ENCODE peak calls at places on chromosomes 13 and 19, in six cellular contexts. One of them, this sample, is unnamed.
A peak's percentile ranks its signal among the peaks of the same experiment; 100 is the strongest.

GRCh38 chr13:87925006-87925405 is 253.8 kb downstream of the SLITRK5 start:
- DNase-seq in PC-3: peak; percentile 18
- DNase-seq in spleen: no peak
- DNase-seq in heart right ventricle: no peak
- DNase-seq in H9: no peak
- DNase-seq in BE2C: no peak
- DNase-seq in this sample: no peak

GRCh38 chr19:38850976-38851621 is 1.3 kb upstream of the HNRNPL start:
- DNase-seq in PC-3: no peak
- DNase-seq in spleen: peak; percentile 92
- DNase-seq in heart right ventricle: peak; percentile 48
- DNase-seq in H9: no peak
- DNase-seq in BE2C: no peak
- DNase-seq in this sample: peak; percentile 48

GRCh38 chr13:77697208-77698103 is at the start of gene SLAIN1:
- DNase-seq in PC-3: peak; percentile 67
- DNase-seq in spleen: peak; percentile 95
- DNase-seq in heart right ventricle: peak; percentile 82
- DNase-seq in H9: peak; percentile 96
- DNase-seq in BE2C: peak; percentile 90
- DNase-seq in this sample: peak; percentile 74

GRCh38 chr13:44243198-44243852 is 130.3 kb upstream of the SERP2 start:
- DNase-seq in PC-3: peak; percentile 59
- DNase-seq in spleen: no peak
- DNase-seq in heart right ventricle: peak; percentile 57
- DNase-seq in H9: peak; percentile 82
- DNase-seq in BE2C: peak; percentile 80
- DNase-seq in this sample: peak; percentile 61

GRCh38 chr19:5839312-5840017 is at the start of gene FUT6:
- DNase-seq in PC-3: no peak
- DNase-seq in spleen: no peak
- DNase-seq in heart right ventricle: no peak
- DNase-seq in H9: no peak
- DNase-seq in BE2C: no peak
- DNase-seq in this sample: no peak

GRCh38 chr13:50122465-50122864 is 107.2 kb downstream of the KCNRG start:
- DNase-seq in PC-3: no peak
- DNase-seq in spleen: no peak
- DNase-seq in heart right ventricle: no peak
- DNase-seq in H9: no peak
- DNase-seq in BE2C: no peak
- DNase-seq in this sample: no peak

GRCh38 chr19:14786421-14786851 is 8.1 kb upstream of the ADGRE2 start:
- DNase-seq in PC-3: peak; percentile 42
- DNase-seq in spleen: peak; percentile 90
- DNase-seq in heart right ventricle: no peak
- DNase-seq in H9: peak; percentile 81
- DNase-seq in BE2C: peak; percentile 20
- DNase-seq in this sample: no peak

GRCh38 chr13:54733639-54734038 is 1705.0 kb downstream of the OLFM4 start:
- DNase-seq in PC-3: no peak
- DNase-seq in spleen: no peak
- DNase-seq in heart right ventricle: no peak
- DNase-seq in H9: peak; percentile 49
- DNase-seq in BE2C: no peak
- DNase-seq in this sample: no peak

GRCh38 chr13:94617389-94618000 is 15.8 kb downstream of the GPR180 start:
- DNase-seq in PC-3: peak; percentile 49
- DNase-seq in spleen: no peak
- DNase-seq in heart right ventricle: no peak
- DNase-seq in H9: no peak
- DNase-seq in BE2C: peak; percentile 29
- DNase-seq in this sample: no peak

GRCh38 chr19:47615714-47616113 is 6.8 kb downstream of the BICRA start:
- DNase-seq in PC-3: no peak
- DNase-seq in spleen: no peak
- DNase-seq in heart right ventricle: no peak
- DNase-seq in H9: no peak
- DNase-seq in BE2C: no peak
- DNase-seq in this sample: no peak

GRCh38 chr19:24099829-24100228 is 12.8 kb downstream of the ZNF254 start:
- DNase-seq in PC-3: no peak
- DNase-seq in spleen: no peak
- DNase-seq in heart right ventricle: no peak
- DNase-seq in H9: no peak
- DNase-seq in BE2C: no peak
- DNase-seq in this sample: no peak

GRCh38 chr13:72973234-72973633 is 85.6 kb upstream of the KLF5 start:
- DNase-seq in PC-3: no peak
- DNase-seq in spleen: no peak
- DNase-seq in heart right ventricle: no peak
- DNase-seq in H9: no peak
- DNase-seq in BE2C: no peak
- DNase-seq in this sample: no peak

GRCh38 chr13:67001363-67001762 is 228.8 kb downstream of the PCDH9 start:
- DNase-seq in PC-3: no peak
- DNase-seq in spleen: no peak
- DNase-seq in heart right ventricle: no peak
- DNase-seq in H9: no peak
- DNase-seq in BE2C: no peak
- DNase-seq in this sample: no peak

GRCh38 chr13:108551674-108552073 is 77.7 kb upstream of the MYO16 start:
- DNase-seq in PC-3: no peak
- DNase-seq in spleen: no peak
- DNase-seq in heart right ventricle: no peak
- DNase-seq in H9: no peak
- DNase-seq in BE2C: no peak
- DNase-seq in this sample: no peak

GRCh38 chr19:34173145-34173956 is 1.0 kb downstream of the LSM14A start:
- DNase-seq in PC-3: peak; percentile 61
- DNase-seq in spleen: peak; percentile 76
- DNase-seq in heart right ventricle: peak; percentile 22
- DNase-seq in H9: peak; percentile 65
- DNase-seq in BE2C: no peak
- DNase-seq in this sample: peak; percentile 36

GRCh38 chr19:15934332-15935078 is at the start of gene CYP4F11:
- DNase-seq in PC-3: peak; percentile 46
- DNase-seq in spleen: no peak
- DNase-seq in heart right ventricle: peak; percentile 20
- DNase-seq in H9: no peak
- DNase-seq in BE2C: peak; percentile 49
- DNase-seq in this sample: peak; percentile 30
- H3K9me3 ChIP-seq in PC-3: no peaks in the 10 kb centered on the region
- H3K9me3 ChIP-seq in spleen: peaks cover 9% of the 10 kb centered on the region
- H3K9me3 ChIP-seq in heart right ventricle: no peaks in the 10 kb centered on the region
- H3K9me3 ChIP-seq in H9: peaks cover 71% of the 10 kb centered on the region
- H3K9me3 ChIP-seq in BE2C: no peaks in the 10 kb centered on the region
- H3K9me3 ChIP-seq in this sample: no peaks in the 10 kb centered on the region

GRCh38 chr19:41871573-41872383 is 5.3 kb upstream of the CD79A start:
- DNase-seq in PC-3: no peak
- DNase-seq in spleen: peak; percentile 90
- DNase-seq in heart right ventricle: peak; percentile 37
- DNase-seq in H9: no peak
- DNase-seq in BE2C: no peak
- DNase-seq in this sample: no peak

GRCh38 chr19:41868989-41869300 is 8.1 kb upstream of the CD79A start:
- DNase-seq in PC-3: no peak
- DNase-seq in spleen: no peak
- DNase-seq in heart right ventricle: no peak
- DNase-seq in H9: no peak
- DNase-seq in BE2C: no peak
- DNase-seq in this sample: no peak

GRCh38 chr19:41868120-41868988 is 8.3 kb downstream of the RPS19 start:
- DNase-seq in PC-3: no peak
- DNase-seq in spleen: no peak
- DNase-seq in heart right ventricle: no peak
- DNase-seq in H9: no peak
- DNase-seq in BE2C: no peak
- DNase-seq in this sample: no peak

GRCh38 chr19:41870401-41870873 is 6.6 kb upstream of the CD79A start:
- DNase-seq in PC-3: peak; percentile 40
- DNase-seq in spleen: no peak
- DNase-seq in heart right ventricle: no peak
- DNase-seq in H9: no peak
- DNase-seq in BE2C: no peak
- DNase-seq in this sample: no peak

GRCh38 chr19:41869374-41869955 is 7.6 kb upstream of the CD79A start:
- DNase-seq in PC-3: no peak
- DNase-seq in spleen: no peak
- DNase-seq in heart right ventricle: no peak
- DNase-seq in H9: no peak
- DNase-seq in BE2C: no peak
- DNase-seq in this sample: no peak
- H3K9me3 ChIP-seq in PC-3: no peaks in the 10 kb centered on the region
- H3K9me3 ChIP-seq in spleen: no peaks in the 10 kb centered on the region
- H3K9me3 ChIP-seq in heart right ventricle: no peaks in the 10 kb centered on the region
- H3K9me3 ChIP-seq in H9: no peaks in the 10 kb centered on the region
- H3K9me3 ChIP-seq in BE2C: no peaks in the 10 kb centered on the region
- H3K9me3 ChIP-seq in this sample: no peaks in the 10 kb centered on the region

GRCh38 chr19:53290758-53291549 is 23.4 kb upstream of the VN1R4 start:
- DNase-seq in PC-3: no peak
- DNase-seq in spleen: no peak
- DNase-seq in heart right ventricle: no peak
- DNase-seq in H9: no peak
- DNase-seq in BE2C: no peak
- DNase-seq in this sample: no peak

DNA sequence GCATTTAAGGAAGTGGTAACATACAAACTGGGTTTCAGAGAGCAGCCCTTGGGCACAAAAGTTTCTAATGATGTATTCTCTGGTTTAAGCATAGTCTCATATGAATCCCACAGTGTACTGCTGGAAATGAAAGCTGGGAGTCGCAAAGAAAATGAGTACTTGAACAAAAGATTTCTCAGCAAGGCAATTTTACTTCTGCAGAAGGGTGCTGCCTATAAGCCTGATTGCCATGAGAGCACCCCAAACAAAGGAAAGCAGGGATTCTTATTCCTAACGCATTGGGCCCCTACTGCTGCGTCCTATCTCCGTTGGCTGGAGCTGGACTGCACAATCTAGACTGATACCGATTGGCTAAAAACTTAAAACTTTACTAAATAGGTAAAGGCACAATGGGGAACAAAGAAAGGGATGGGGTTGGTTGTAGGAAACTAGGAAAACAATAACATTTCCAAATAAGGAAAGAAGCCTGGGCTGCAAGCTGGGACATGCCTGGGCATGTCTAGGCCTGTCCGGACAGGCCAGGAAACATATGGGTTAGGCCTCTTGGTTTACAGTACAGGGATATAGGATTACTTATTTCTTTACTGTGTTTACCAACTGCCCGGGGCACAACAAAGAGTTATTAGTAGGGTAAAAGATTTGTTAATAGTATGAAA is 27.4 kb upstream of the VN1R4 start:
- DNase-seq in PC-3: no peak
- DNase-seq in spleen: no peak
- DNase-seq in heart right ventricle: no peak
- DNase-seq in H9: peak; percentile 78
- DNase-seq in BE2C: no peak
- DNase-seq in this sample: no peak
- H3K9me3 ChIP-seq in PC-3: peaks cover 48% of the 10 kb centered on the region
- H3K9me3 ChIP-seq in spleen: peaks cover 73% of the 10 kb centered on the region
- H3K9me3 ChIP-seq in heart right ventricle: peaks cover 5% of the 10 kb centered on the region
- H3K9me3 ChIP-seq in H9: peaks cover 15% of the 10 kb centered on the region
- H3K9me3 ChIP-seq in BE2C: no peaks in the 10 kb centered on the region
- H3K9me3 ChIP-seq in this sample: peaks cover 2% of the 10 kb centered on the region

GRCh38 chr19:2853015-2853606 is 11.8 kb downstream of the ZNF555 start:
- DNase-seq in PC-3: no peak
- DNase-seq in spleen: no peak
- DNase-seq in heart right ventricle: no peak
- DNase-seq in H9: no peak
- DNase-seq in BE2C: no peak
- DNase-seq in this sample: no peak
- H3K9me3 ChIP-seq in PC-3: peaks cover 41% of the 10 kb centered on the region
- H3K9me3 ChIP-seq in spleen: peaks cover 98% of the 10 kb centered on the region
- H3K9me3 ChIP-seq in heart right ventricle: peaks cover 51% of the 10 kb centered on the region
- H3K9me3 ChIP-seq in H9: peaks cover 65% of the 10 kb centered on the region
- H3K9me3 ChIP-seq in BE2C: peaks cover 6% of the 10 kb centered on the region
- H3K9me3 ChIP-seq in this sample: peaks cover 54% of the 10 kb centered on the region

GRCh38 chr19:52114691-52115090 is 19.1 kb upstream of the ZNF841 start:
- DNase-seq in PC-3: no peak
- DNase-seq in spleen: no peak
- DNase-seq in heart right ventricle: no peak
- DNase-seq in H9: no peak
- DNase-seq in BE2C: no peak
- DNase-seq in this sample: no peak
- H3K9me3 ChIP-seq in PC-3: peaks cover 92% of the 10 kb centered on the region
- H3K9me3 ChIP-seq in spleen: peaks cover 100% of the 10 kb centered on the region
- H3K9me3 ChIP-seq in heart right ventricle: peaks cover 90% of the 10 kb centered on the region
- H3K9me3 ChIP-seq in H9: peaks cover 100% of the 10 kb centered on the region
- H3K9me3 ChIP-seq in BE2C: peaks cover 3% of the 10 kb centered on the region
- H3K9me3 ChIP-seq in this sample: peaks cover 17% of the 10 kb centered on the region

DNA sequence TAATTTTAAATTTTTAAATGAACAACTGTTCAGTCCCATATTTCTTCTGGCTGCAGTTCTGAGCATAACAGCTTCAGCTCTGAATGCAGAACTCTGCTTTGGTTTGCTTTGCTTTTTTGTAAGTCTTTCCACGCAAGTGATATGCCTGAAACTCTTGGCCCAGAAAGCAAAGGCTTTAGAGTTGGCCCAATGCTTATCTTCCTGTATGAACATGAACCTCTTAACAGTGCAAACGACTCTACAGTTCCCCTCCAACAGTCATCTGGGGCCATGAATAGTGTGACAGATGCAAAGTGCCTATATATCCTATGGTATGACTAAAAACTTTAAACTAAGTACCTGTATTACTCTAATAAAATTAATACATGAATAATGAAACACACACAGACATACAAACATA is 14.7 kb downstream of the ZNF112 start:
- DNase-seq in PC-3: no peak
- DNase-seq in spleen: no peak
- DNase-seq in heart right ventricle: no peak
- DNase-seq in H9: no peak
- DNase-seq in BE2C: no peak
- DNase-seq in this sample: no peak
- H3K9me3 ChIP-seq in PC-3: no peaks in the 10 kb centered on the region
- H3K9me3 ChIP-seq in spleen: peaks cover 96% of the 10 kb centered on the region
- H3K9me3 ChIP-seq in heart right ventricle: no peaks in the 10 kb centered on the region
- H3K9me3 ChIP-seq in H9: peaks cover 33% of the 10 kb centered on the region
- H3K9me3 ChIP-seq in BE2C: no peaks in the 10 kb centered on the region
- H3K9me3 ChIP-seq in this sample: no peaks in the 10 kb centered on the region

DNA sequence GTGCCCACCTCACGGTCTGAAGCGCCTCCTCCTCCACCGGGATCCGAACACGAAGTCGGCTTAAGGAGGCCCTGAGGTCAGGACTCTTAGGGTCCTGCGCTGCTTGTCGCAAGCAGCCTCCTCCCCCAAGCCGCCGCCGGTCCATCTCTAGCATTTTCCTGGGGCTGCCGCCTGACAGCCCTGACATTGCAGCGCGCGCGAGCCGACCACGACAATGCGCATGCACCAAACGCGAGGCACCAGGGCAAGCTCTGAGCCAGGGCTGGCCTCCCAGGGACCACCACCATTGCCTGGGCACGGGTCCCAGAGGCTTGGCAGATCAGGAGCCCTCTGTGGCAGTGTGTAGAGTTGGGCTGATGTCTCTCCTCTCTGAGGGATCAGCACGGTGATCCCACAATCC is 63.8 kb upstream of the ZNF420 start:
- DNase-seq in PC-3: no peak
- DNase-seq in spleen: no peak
- DNase-seq in heart right ventricle: no peak
- DNase-seq in H9: no peak
- DNase-seq in BE2C: no peak
- DNase-seq in this sample: no peak
- H3K9me3 ChIP-seq in PC-3: peaks cover 5% of the 10 kb centered on the region
- H3K9me3 ChIP-seq in spleen: peaks cover 99% of the 10 kb centered on the region
- H3K9me3 ChIP-seq in heart right ventricle: peaks cover 8% of the 10 kb centered on the region
- H3K9me3 ChIP-seq in H9: peaks cover 82% of the 10 kb centered on the region
- H3K9me3 ChIP-seq in BE2C: peaks cover 1% of the 10 kb centered on the region
- H3K9me3 ChIP-seq in this sample: no peaks in the 10 kb centered on the region

This sample was measured in uterus.